ENCODE peak calls at places on chromosomes 11 and 22, in six cellular contexts. S, B, H, L, G and V are unnamed samples.

GRCh38 chr22:50090141-50090714 is 422 bp downstream of the MOV10L1 start:
- DNase-seq in H (no peak), G (no peak), L (no peak), B (no peak), S (no peak), V (no peak)

GRCh38 chr11:73203322-73203721 is 14.8 kb upstream of the P2RY2 start:
- DNase-seq in H (no peak), G (no peak), B (no peak), L (no peak), S (no peak), V (no peak)

GRCh38 chr22:31626427-31627150 is 35.4 kb downstream of the PISD start:
- DNase-seq in H (no peak), G (no peak), L (no peak), S (no peak), B (no peak), V (no peak)

GRCh38 chr11:88363004-88363403 is 25.5 kb upstream of the CTSC start:
- DNase-seq in L (no peak), S (no peak), G (no peak), H (no peak), B (no peak), V (no peak)

GRCh38 chr22:30717331-30717921 is 22.8 kb downstream of the OSBP2 start:
- DNase-seq in G (no peak), S (no peak), L (no peak), B (peak), H (no peak), V (no peak)

GRCh38 chr11:5242933-5243844 is 6.5 kb downstream of the HBG1 start:
- DNase-seq in G (no peak), H (no peak), S (no peak), L (no peak), B (no peak), V (no peak)

GRCh38 chr11:9527481-9528140 is 45.9 kb upstream of the WEE1 start:
- DNase-seq in S (no peak), L (peak), H (no peak), B (peak), G (no peak), V (no peak)

GRCh38 chr11:289706-290620 is 1.0 kb downstream of the PGGHG start:
- DNase-seq in B (no peak), G (peak), L (no peak), H (no peak), S (no peak), V (no peak)

GRCh38 chr11:820655-821512 is 2.2 kb downstream of the PNPLA2 start:
- DNase-seq in B (peak), G (no peak), L (peak), H (no peak), S (no peak), V (no peak)

GRCh38 chr11:7348432-7349298 is 97.0 kb downstream of the SYT9 start:
- DNase-seq in B (no peak), H (no peak), G (peak), S (no peak), L (no peak), V (no peak)

GRCh38 chr22:44405661-44406060 is 92.4 kb downstream of the RTL6 start:
- DNase-seq in S (no peak), G (no peak), H (no peak), L (no peak), B (no peak), V (no peak)

GRCh38 chr11:28090052-28090749 is 17.8 kb downstream of the KIF18A start:
- DNase-seq in G (no peak), L (no peak), H (no peak), B (peak), S (no peak), V (no peak)

GRCh38 chr22:23246982-23247766 is 66.9 kb downstream of the BCR start:
- DNase-seq in G (no peak), S (no peak), H (no peak), L (no peak), B (no peak), V (no peak)

GRCh38 chr22:25960375-25960774 is 208.9 kb upstream of the SEZ6L start:
- DNase-seq in G (no peak), L (no peak), B (no peak), H (no peak), S (no peak), V (no peak)

GRCh38 chr11:12502041-12502440 is 124.7 kb downstream of the PARVA start:
- DNase-seq in S (no peak), G (no peak), H (no peak), B (no peak), L (no peak), V (no peak)

GRCh38 chr22:28440517-28441366 is 238.9 kb downstream of the TTC28 start:
- DNase-seq in G (no peak), L (no peak), S (no peak), H (no peak), B (peak), V (no peak)
- TF ChIP-seq CTCF in G (no peak), L (no peak), S (no peak), H (no peak), B (peak), V (no peak)

GRCh38 chr22:48049116-48049515 is 1286.7 kb downstream of the TBC1D22A start:
- DNase-seq in G (no peak), B (no peak), L (no peak), H (no peak), S (no peak), V (no peak)

GRCh38 chr22:48045369-48045768 is 1282.9 kb downstream of the TBC1D22A start:
- DNase-seq in S (no peak), H (no peak), G (no peak), L (no peak), B (no peak), V (no peak)

GRCh38 chr22:48042621-48043395 is 1280.4 kb downstream of the TBC1D22A start:
- DNase-seq in B (no peak), S (no peak), G (no peak), H (no peak), L (no peak), V (no peak)

GRCh38 chr22:48047722-48048500 is 1285.5 kb downstream of the TBC1D22A start:
- DNase-seq in B (no peak), H (no peak), G (no peak), S (no peak), L (no peak), V (no peak)

DNA sequence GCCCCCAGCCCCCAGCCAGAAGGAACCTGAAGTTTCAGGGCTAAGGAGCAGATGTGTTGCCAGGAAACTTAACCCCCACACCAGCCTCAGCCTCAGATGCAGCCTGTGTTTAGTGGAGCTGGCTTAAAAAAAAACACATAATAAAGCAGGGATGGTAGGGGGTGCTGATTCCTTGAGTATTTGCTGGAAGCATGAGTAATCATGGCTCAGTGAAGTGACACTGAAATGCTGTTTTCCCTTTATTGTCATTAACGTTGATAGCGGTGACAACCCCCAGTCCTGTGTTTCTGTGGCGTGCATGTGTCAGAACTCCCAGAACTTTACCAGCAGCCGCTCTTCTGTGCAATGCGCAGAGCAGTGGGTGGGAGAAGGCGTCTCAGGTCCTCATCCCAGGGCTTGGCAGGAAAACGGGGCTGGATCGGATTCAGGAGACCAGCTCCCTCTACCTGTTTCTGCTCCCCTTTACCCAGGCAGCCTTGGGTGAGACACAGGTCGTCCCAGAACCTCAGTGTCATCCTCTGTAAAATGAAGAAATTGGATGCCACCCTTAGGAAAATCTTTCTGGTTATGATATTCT is 1282.1 kb downstream of the TBC1D22A start:
- DNase-seq in B (no peak), G (no peak), L (no peak), S (no peak), H (no peak), V (no peak)
- TF ChIP-seq CTCF in B (no peak), G (no peak), L (no peak), S (no peak), H (no peak), V (no peak)

DNA sequence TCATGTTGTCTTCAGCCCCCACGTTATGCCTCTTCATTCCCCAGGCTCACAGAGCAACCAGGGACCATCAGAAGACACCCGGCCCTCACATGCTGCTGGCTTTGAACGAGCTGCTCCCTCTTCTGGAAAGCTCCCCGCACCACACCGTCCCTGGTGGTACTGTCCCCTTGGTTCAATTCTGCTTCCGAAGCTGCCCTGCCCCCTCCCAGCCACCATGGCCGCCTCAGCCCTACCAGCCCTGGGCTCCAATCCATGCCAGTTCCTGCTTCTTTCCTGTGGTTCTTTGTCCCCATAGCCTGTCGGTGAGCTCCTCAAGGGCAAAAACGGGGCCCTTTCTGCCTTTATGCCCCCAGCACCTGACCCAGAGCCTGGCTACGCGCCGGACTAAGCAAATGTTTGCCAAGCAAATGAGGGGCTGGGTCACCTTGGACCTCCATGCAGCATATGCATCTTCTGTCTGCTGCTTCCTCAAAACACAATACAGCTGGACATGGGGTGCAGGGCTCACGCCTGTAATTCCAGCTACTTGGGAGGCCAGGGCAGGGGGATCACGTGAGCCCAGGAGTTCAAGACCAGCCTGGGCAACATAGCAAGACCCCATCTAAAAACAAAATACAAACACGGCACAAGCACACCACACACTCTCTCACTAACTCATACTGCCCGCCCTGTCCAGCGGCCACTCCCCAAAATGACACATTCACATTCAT is 21.3 kb downstream of the TNKS1BP1 start:
- DNase-seq in L (no peak), H (no peak), G (no peak), S (no peak), B (no peak), V (no peak)
- TF ChIP-seq CTCF in L (no peak), H (no peak), G (no peak), S (no peak), B (no peak), V (no peak)

GRCh38 chr11:128776434-128777284 is 82.8 kb downstream of the FLI1 start:
- DNase-seq in L (no peak), B (peak), H (no peak), G (peak), S (peak), V (peak)
- TF ChIP-seq CTCF in L (no peak), B (peak), H (peak), G (peak), S (peak), V (peak)

GRCh38 chr11:64357446-64357845 is 1.5 kb upstream of the RPS6KA4 start:
- DNase-seq in L (no peak), H (no peak), B (no peak), G (no peak), S (no peak), V (no peak)
- TF ChIP-seq CTCF in L (no peak), H (no peak), B (no peak), G (no peak), S (no peak), V (no peak)

GRCh38 chr11:117095301-117096139 is 2.7 kb downstream of the SIK3 start:
- DNase-seq in G (no peak), L (no peak), B (peak), H (no peak), S (no peak), V (no peak)
- TF ChIP-seq CTCF in G (no peak), L (no peak), B (no peak), H (no peak), S (no peak), V (no peak)

DNA sequence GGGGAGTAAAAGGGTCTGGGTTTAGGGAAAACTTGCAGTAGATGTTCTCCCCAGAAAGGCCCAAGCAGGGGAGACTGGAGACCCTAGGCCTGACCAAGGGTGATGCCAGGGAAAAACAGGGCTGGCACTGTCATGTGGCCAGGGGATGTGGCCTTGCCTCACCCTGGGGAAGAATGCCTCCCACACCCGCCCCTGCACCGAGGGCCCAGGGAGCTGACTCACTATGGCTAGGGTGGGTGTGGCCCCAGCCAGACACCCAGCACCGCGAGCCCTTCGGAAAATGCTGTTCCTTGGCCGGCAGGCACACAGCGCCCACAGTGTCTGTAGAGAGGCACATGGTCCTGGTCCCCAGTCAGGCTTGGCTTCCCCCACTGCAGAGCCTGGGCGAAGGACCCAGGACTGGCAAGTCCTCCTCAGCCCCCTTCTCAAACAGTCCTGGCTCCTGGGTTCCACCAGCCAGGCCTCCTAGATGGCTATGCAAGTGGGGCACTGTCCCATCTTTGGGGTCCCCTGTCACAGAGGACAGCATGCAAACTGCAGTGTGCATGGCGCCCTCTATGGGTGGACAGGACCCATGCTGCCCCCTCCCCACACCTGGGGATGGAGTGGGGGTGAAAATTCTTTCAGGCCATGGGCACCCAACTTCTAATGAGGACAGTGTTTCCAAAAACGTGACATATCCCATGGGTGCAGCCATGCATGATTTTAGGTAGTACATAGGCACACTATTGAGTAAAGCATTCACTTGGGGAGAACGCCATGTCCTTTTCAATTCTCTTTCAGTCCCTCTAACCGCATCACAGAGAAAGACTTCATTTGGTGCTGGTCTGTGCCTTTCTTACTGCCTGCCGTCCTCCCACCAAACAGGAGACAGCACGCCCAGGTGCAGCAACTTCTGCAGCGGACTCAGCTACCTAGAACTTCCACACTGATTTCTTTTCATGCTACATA is 15.2 kb downstream of the TMPRSS5 start:
- DNase-seq in B (peak), L (peak), H (no peak), G (peak), S (no peak), V (peak)
- TF ChIP-seq CTCF in B (peak), L (peak), H (no peak), G (peak), S (peak), V (peak)

DNA sequence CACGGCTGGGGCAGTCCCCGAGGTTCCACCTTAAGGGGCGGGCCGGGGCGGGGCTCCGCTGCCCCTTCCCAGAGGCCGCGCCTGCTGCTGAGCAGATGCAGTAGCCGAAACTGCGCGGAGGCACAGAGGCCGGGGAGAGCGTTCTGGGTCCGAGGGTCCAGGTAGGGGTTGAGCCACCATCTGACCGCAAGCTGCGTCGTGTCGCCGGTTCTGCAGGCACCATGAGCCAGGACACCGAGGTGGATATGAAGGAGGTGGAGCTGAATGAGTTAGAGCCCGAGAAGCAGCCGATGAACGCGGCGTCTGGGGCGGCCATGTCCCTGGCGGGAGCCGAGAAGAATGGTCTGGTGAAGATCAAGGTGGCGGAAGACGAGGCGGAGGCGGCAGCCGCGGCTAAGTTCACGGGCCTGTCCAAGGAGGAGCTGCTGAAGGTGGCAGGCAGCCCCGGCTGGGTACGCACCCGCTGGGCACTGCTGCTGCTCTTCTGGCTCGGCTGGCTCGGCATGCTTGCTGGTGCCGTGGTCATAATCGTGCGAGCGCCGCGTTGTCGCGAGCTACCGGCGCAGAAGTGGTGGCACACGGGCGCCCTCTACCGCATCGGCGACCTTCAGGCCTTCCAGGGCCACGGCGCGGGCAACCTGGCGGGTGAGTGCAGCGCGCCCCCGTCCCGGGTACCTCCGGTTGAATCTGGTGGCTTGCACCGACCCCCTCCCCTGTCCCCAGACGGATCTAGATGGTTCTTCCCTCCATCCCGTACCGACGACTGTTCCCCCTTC is at the start of gene SLC3A2:
- DNase-seq in L (peak), H (peak), G (peak), S (peak), B (peak), V (peak)
- TF ChIP-seq CTCF in L (peak), H (peak), G (peak), S (peak), B (peak), V (peak)

DNA sequence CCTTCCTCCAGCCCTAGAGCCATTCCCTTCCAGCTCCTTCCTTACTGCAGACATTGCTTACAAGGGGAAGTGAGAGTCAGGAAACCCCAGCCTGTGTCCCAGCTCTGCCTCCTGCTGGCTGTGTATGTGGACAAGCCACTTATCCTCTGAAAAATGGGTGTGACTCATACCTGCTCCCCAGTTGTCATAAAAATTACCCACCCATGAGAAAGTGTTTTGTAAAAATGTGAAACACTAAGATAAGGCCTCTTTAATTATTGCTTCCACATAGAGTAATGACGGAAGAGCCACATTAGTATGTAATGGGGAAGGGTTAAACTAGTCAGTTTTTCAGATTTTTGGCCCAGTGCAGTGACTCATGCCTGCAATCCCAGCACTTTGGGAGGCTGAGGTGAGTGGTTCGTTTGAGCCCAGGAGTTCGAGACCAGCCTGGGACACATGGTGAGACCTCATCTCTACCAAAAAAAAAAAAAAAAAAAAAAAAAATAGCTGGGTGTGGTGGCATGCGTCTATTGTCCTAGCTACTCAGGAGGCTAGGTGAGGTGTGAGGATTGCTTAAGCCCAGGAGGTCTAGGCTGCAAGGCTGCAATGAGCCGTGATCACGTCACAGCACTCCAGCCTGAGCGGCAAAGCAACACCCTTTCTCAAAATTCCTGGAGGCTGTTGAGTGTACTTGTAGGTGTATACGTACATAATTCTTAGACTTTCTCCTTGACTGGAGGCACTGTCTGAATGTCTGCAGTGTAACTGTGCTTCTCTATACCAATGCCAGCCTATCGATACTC is 84.9 kb downstream of the CTTN start:
- DNase-seq in B (peak), G (no peak), L (no peak), S (no peak), H (no peak), V (no peak)
- TF ChIP-seq CTCF in B (peak), G (peak), L (peak), S (peak), H (no peak), V (peak)

DNA sequence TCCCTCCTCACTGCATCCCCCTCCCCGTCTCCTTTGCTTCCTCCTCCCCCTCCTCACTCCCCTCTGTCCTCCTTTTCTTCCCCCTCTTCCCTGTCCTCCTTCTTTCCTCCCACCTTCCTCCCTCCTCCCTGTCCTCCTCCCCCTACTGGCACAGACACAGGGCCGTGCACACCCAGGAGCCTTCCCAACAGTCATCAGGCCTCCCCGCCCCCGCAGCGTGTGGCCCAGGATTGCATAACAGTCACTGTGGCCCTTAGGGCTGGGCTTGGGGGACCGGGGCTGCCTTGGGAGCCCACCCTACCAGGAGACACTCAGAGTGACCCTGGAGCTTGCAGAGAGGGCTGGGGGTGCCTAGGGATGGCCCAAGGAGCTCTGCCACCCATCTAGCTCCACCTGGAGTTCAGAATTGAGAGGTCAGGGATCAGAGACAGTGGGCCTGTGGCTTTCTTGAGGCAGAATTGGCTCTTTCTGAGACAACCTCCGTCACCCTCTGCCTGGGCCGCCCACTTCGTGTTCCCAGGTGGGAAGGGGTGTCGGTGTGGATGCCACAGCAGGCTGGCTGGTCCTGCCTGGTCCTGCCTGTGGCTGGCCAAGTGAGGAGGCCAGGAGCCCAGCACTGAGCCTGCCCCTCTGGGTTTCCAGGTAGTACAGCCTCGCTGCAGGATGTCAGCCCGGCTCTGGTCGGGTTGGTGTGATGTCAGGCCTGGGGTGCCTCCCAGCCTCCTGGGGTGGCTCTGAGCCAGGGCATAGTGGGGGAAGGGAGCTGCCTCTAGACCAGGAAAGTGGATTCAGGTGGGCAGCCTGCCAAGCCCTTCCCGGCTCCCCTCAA is 1.6 kb downstream of the SPI1 start:
- DNase-seq in B (no peak), H (no peak), G (no peak), L (no peak), S (no peak), V (no peak)
- TF ChIP-seq CTCF in B (no peak), H (no peak), G (no peak), L (no peak), S (no peak), V (no peak)